ENCODE peak calls at places on chromosomes 11 and 22, in nine cellular contexts. W is AG10803, S is AG09309, F is mucosa of descending colon, T is cardiac muscle cell, X is psoas muscle, L is endothelial cell of umbilical vein, U is breast epithelium, R is body of pancreas. A is an unnamed sample.

GRCh38 chr11:114137054-114137453 is 77.5 kb downstream of the ZBTB16 start:
- DNase-seq in F (no peak), W (no peak), L (no peak), S (no peak), U (no peak), X (no peak), R (no peak), T (no peak), A (no peak)

GRCh38 chr11:108726077-108726800 is 61.4 kb downstream of the DDX10 start:
- DNase-seq in F (no peak), T (no peak), S (no peak), R (no peak), U (no peak), W (no peak), L (no peak), X (no peak), A (no peak)

GRCh38 chr11:11502303-11502828 is 119.4 kb downstream of the GALNT18 start:
- DNase-seq in W (no peak), S (no peak), U (no peak), X (no peak), R (no peak), T (peak), F (peak), L (no peak), A (no peak)

GRCh38 chr22:27986459-27986858 is 67.4 kb upstream of the PITPNB start:
- DNase-seq in R (no peak), S (no peak), X (no peak), F (no peak), U (no peak), L (no peak), W (no peak), T (no peak), A (no peak)

GRCh38 chr11:105151936-105152554 is 12.5 kb upstream of the CARD18 start:
- DNase-seq in S (no peak), T (no peak), W (no peak), F (no peak), U (no peak), L (peak), R (no peak), X (no peak), A (no peak)

GRCh38 chr11:59551651-59552521 is 40.5 kb downstream of the OR4D9 start:
- DNase-seq in T (peak), R (peak), U (no peak), F (no peak), X (no peak), W (peak), L (peak), S (no peak), A (peak)

GRCh38 chr11:1982908-1983600 is 14.6 kb downstream of the H19 start:
- DNase-seq in L (no peak), S (no peak), R (no peak), T (no peak), F (no peak), W (no peak), U (no peak), X (no peak), A (no peak)

GRCh38 chr22:50705219-50705691 is 32.6 kb downstream of the SHANK3 start:
- DNase-seq in F (no peak), R (peak), X (no peak), U (no peak), T (peak), W (no peak), L (peak), S (no peak), A (no peak)

DNA sequence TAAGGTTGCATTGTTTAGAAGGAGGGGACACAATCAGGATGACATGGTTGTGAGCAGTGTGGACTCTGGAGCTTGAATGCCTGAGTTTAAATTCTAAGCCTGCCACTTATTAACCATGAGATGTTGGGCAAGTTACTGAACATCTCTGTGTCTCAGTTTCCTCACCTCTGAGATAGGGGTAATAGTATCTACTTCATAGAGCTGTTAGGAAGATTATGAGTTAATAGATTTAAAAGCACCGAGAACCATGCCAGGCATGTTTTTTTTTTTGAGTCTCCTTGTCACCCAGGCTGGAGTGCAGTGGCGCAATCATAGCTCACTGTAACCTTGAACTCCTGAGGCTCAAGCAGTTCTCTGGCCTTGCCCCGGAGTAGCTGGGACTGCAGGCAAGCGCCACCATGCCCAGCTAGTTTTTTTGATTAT is 33.3 kb downstream of the ST14 start:
- DNase-seq in W (no peak), X (no peak), T (no peak), F (no peak), L (no peak), R (peak), S (no peak), U (no peak), A (no peak)
- TF ChIP-seq CTCF in W (no peak), X (no peak), T (no peak), F (no peak), L (no peak), R (no peak), S (no peak), U (no peak), A (no peak)

GRCh38 chr11:87300640-87301381 is 263.1 kb downstream of the TMEM135 start:
- DNase-seq in L (no peak), S (no peak), W (no peak), F (no peak), T (no peak), R (no peak), X (no peak), U (no peak), A (no peak)
- TF ChIP-seq CTCF in L (no peak), S (no peak), W (no peak), F (no peak), T (no peak), R (no peak), X (no peak), U (no peak), A (no peak)

DNA sequence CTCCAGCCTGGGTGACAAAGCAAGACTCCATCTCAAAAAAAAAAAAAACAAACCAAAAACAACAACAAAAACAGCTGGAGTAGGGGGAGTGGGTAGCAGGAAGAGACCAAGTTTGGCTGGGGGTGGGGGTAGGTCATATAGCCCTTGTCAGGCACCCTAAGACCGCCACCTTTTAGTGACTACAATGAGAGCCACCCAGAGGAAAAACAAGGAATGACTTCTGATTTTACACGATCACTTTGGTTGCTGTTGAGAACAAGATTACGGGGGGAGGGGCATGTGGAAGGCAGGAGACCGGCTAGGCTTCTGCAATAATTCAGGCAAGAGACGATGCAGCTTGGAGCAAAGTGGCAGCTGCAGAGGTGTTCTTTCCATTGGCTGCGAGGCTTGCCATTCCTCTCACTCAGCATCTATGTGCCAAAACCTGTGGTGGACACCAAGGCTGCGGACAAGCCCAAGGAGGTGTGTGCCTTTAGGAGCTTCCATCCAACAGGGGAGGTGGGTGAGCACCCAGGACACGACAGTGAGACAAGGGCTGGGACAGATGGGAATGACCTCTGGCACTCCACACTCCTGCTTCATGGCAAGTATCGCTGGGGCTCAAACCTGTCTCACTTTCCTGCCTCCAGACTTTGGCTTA is 1.7 kb downstream of the RPS19BP1 start:
- DNase-seq in F (no peak), X (no peak), S (no peak), T (peak), W (peak), R (no peak), L (peak), U (no peak), A (no peak)
- TF ChIP-seq CTCF in F (no peak), X (no peak), S (no peak), T (peak), W (peak), R (peak), L (no peak), U (no peak), A (peak)

DNA sequence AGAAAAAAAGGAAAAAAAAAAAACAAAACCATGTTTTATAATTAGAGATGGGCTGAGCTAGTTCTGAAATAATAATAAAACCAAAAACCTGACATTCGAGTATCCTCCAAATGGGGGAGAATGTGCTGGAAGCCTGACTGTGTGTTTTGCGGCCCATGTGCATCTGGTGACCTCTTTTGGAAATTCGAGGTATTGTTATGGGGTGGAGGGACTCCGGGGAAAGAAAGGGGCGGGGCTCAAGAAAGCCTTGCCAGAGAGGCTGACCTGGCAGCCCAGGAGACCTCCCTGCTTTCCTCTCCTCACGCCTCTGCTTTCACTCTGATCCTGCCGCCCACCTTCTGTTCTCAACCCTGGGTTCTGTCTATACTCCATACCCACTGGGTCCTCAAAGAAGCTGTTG is 72.9 kb downstream of the CTTN start:
- DNase-seq in X (no peak), R (no peak), U (no peak), F (peak), L (peak), S (no peak), T (peak), W (no peak), A (no peak)
- TF ChIP-seq CTCF in X (no peak), R (no peak), U (no peak), F (no peak), L (peak), S (no peak), T (peak), W (peak), A (peak)

DNA sequence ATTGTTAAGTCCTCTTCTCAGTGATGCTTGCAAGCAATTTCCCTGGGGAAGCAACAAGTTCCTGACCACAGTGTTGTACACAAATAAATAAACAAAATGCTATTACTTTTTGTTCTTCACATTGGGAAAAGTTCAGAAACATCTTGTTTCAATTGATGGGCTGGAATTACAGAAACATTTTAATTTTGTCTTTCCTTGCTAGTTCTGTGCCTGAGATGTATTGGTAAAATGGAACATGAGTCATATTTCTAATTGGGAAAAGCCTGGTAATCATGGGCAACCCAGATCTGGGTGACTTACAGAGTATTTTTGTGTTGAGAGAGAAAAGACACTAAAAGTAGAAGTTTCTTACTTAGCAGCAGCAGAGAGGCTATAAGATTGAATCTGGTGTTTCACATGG is 576 bp upstream of the BLID start:
- DNase-seq in T (no peak), S (no peak), L (no peak), R (no peak), U (no peak), W (peak), X (no peak), F (no peak), A (no peak)
- TF ChIP-seq CTCF in T (no peak), S (no peak), L (no peak), R (no peak), U (no peak), W (no peak), X (no peak), F (no peak), A (no peak)

GRCh38 chr11:34855754-34856095 is 60.5 kb downstream of the APIP start:
- DNase-seq in W (no peak), S (no peak), U (no peak), X (no peak), R (no peak), T (no peak), F (no peak), L (no peak), A (no peak)
- TF ChIP-seq CTCF in W (no peak), S (no peak), U (no peak), X (no peak), R (no peak), T (no peak), F (no peak), L (no peak), A (no peak)

DNA sequence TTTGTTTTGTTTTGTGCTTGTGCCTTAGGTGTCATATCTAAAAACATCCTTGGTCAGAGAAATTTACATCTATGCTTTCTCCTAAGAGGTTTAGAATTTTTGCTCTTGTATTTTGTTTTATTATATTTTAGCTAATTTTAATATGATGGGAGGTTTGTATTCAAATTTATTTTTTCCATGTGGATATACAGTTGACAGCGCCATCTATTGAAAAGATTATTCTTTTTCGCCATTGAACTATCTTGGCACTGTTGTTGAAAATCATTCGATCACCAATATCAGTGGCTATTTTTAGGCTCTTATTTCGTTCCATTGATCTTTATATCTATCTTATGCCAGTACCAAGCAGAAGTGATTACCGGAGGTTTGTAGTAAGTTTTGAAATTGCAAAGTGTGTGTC is 510.3 kb downstream of the BRD1 start:
- DNase-seq in T (no peak), W (no peak), F (no peak), S (no peak), R (no peak), L (no peak), U (no peak), X (no peak), A (no peak)
- TF ChIP-seq CTCF in T (no peak), W (no peak), F (no peak), S (no peak), R (no peak), L (no peak), U (no peak), X (no peak), A (no peak)

DNA sequence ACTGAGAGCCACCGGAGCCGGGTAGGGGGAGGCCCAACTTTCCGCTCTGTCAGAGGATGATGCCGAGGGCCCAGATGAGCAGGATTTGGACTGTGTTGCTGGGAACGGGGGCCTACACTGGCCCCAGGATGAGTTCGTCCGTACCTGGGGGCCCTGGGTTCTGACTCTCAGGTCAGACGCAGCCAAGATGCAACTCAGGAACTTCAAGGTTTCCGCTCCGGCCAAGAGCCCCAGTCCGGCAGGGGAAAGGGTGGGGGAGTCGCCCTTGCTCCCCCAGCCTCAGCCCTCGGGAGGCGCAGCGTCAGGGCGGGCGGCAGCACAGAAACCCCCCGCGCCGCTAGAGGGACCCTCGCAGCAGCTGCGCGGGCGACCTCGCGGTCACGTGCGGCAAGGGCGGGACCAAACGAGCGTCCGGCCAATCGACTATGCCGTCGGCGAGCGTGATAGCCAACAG is 241 bp upstream of the ARL2 start:
- DNase-seq in L (peak), F (peak), S (peak), R (peak), W (peak), X (peak), T (peak), U (peak), A (peak)
- TF ChIP-seq CTCF in L (peak), F (no peak), S (no peak), R (peak), W (no peak), X (no peak), T (no peak), U (no peak), A (no peak)

GRCh38 chr22:44328326-44328725 is 15.6 kb upstream of the SHISAL1 start:
- DNase-seq in X (no peak), T (no peak), R (no peak), F (no peak), S (no peak), W (no peak), L (no peak), U (no peak), A (no peak)

GRCh38 chr22:44326549-44326881 is 13.8 kb upstream of the SHISAL1 start:
- DNase-seq in T (no peak), X (no peak), S (no peak), U (no peak), R (no peak), L (no peak), W (peak), F (no peak), A (no peak)

GRCh38 chr22:44328762-44329161 is 16.0 kb upstream of the SHISAL1 start:
- DNase-seq in W (no peak), L (no peak), R (no peak), T (no peak), X (no peak), U (no peak), F (no peak), S (no peak), A (no peak)

GRCh38 chr22:44329179-44329796 is 16.5 kb upstream of the SHISAL1 start:
- DNase-seq in R (no peak), S (no peak), F (peak), T (no peak), X (no peak), W (no peak), L (no peak), U (no peak), A (no peak)

GRCh38 chr22:44325718-44326548 is 13.2 kb upstream of the SHISAL1 start:
- DNase-seq in X (no peak), R (no peak), S (peak), T (no peak), F (no peak), U (no peak), W (peak), L (peak), A (no peak)
- TF ChIP-seq CTCF in X (no peak), R (no peak), S (peak), T (peak), F (no peak), U (no peak), W (peak), L (no peak), A (peak)

GRCh38 chr11:100574894-100575769 is 112.0 kb upstream of the ARHGAP42 start:
- DNase-seq in W (peak), R (no peak), F (no peak), U (no peak), S (no peak), L (peak), T (peak), X (no peak), A (no peak)
- TF ChIP-seq CTCF in W (peak), R (peak), F (no peak), U (peak), S (peak), L (peak), T (peak), X (peak), A (peak)